ENCODE peak calls at places on chromosome 7, in ten cellular contexts. One of them, this sample, is unnamed.

GRCh38 chr7:143499743-143500348 is 22.2 kb downstream of the TAS2R41 start:
- ATAC-seq in CD4-positive, CD25-positive, alpha-beta regulatory T cell: no peak
- ATAC-seq in heart right ventricle: peak; percentile 55
- ATAC-seq in activated B cell treated with CpG ODN at 0.5 μM for 24 hours: no peak
- ATAC-seq in stimulated activated effector memory CD8-positive, alpha-beta T cell treated with anti-CD3 and anti-CD28 coated beads, Interleukin-12 subunit alpha, Interleukin-12 subunit beta, amount 100 ng/mL, for 72 hours: no peak
- ATAC-seq in activated CD4-positive, CD25-positive, alpha-beta regulatory T cell treated with anti-CD3 and anti-CD28 coated beads, Interleukin-2, amount 50 U/mL, for 24 hours: no peak
- ATAC-seq in CD8-positive, alpha-beta T cell: no peak
- ATAC-seq in stimulated activated naive CD8-positive, alpha-beta T cell treated with anti-CD3 and anti-CD28 coated beads, Interleukin-15, Interleukin-2, amounts not matched to agents 100 U/mL and 50 U/mL, for 24 hours: no peak
- ATAC-seq in activated CD8-positive, alpha-beta memory T cell treated with anti-CD3 and anti-CD28 coated beads, Interleukin-2, amount 10 ng/mL, durations not matched to agents 7 days and 5 days: no peak
- ATAC-seq in activated T-cell treated with anti-CD3 and anti-CD28 coated beads, Interleukin-2, amount 50 U/mL, for 72 hours: no peak
- ATAC-seq in this sample: no peak

GRCh38 chr7:4742051-4742573 is 33.3 kb upstream of the AP5Z1 start:
- ATAC-seq in CD4-positive, CD25-positive, alpha-beta regulatory T cell: no peak
- ATAC-seq in activated CD8-positive, alpha-beta memory T cell treated with anti-CD3 and anti-CD28 coated beads, Interleukin-2, amount 10 ng/mL, durations not matched to agents 7 days and 5 days: no peak
- ATAC-seq in activated CD4-positive, CD25-positive, alpha-beta regulatory T cell treated with anti-CD3 and anti-CD28 coated beads, Interleukin-2, amount 50 U/mL, for 24 hours: peak; percentile 16
- ATAC-seq in heart right ventricle: no peak
- ATAC-seq in activated T-cell treated with anti-CD3 and anti-CD28 coated beads, Interleukin-2, amount 50 U/mL, for 72 hours: peak; percentile 12
- ATAC-seq in stimulated activated naive CD8-positive, alpha-beta T cell treated with anti-CD3 and anti-CD28 coated beads, Interleukin-15, Interleukin-2, amounts not matched to agents 100 U/mL and 50 U/mL, for 24 hours: peak; percentile 24
- ATAC-seq in CD8-positive, alpha-beta T cell: no peak
- ATAC-seq in activated B cell treated with CpG ODN at 0.5 μM for 24 hours: no peak
- ATAC-seq in stimulated activated effector memory CD8-positive, alpha-beta T cell treated with anti-CD3 and anti-CD28 coated beads, Interleukin-12 subunit alpha, Interleukin-12 subunit beta, amount 100 ng/mL, for 72 hours: no peak
- ATAC-seq in this sample: no peak

GRCh38 chr7:123054357-123055133 is 59.0 kb upstream of the TAS2R16 start:
- ATAC-seq in activated CD4-positive, CD25-positive, alpha-beta regulatory T cell treated with anti-CD3 and anti-CD28 coated beads, Interleukin-2, amount 50 U/mL, for 24 hours: no peak
- ATAC-seq in heart right ventricle: peak; percentile 47
- ATAC-seq in activated CD8-positive, alpha-beta memory T cell treated with anti-CD3 and anti-CD28 coated beads, Interleukin-2, amount 10 ng/mL, durations not matched to agents 7 days and 5 days: no peak
- ATAC-seq in stimulated activated effector memory CD8-positive, alpha-beta T cell treated with anti-CD3 and anti-CD28 coated beads, Interleukin-12 subunit alpha, Interleukin-12 subunit beta, amount 100 ng/mL, for 72 hours: no peak
- ATAC-seq in activated T-cell treated with anti-CD3 and anti-CD28 coated beads, Interleukin-2, amount 50 U/mL, for 72 hours: no peak
- ATAC-seq in CD4-positive, CD25-positive, alpha-beta regulatory T cell: no peak
- ATAC-seq in activated B cell treated with CpG ODN at 0.5 μM for 24 hours: no peak
- ATAC-seq in CD8-positive, alpha-beta T cell: no peak
- ATAC-seq in stimulated activated naive CD8-positive, alpha-beta T cell treated with anti-CD3 and anti-CD28 coated beads, Interleukin-15, Interleukin-2, amounts not matched to agents 100 U/mL and 50 U/mL, for 24 hours: no peak
- ATAC-seq in this sample: no peak

GRCh38 chr7:50267525-50268041 is 36.9 kb upstream of the IKZF1 start:
- ATAC-seq in activated CD8-positive, alpha-beta memory T cell treated with anti-CD3 and anti-CD28 coated beads, Interleukin-2, amount 10 ng/mL, durations not matched to agents 7 days and 5 days: peak; percentile 3
- ATAC-seq in CD4-positive, CD25-positive, alpha-beta regulatory T cell: no peak
- ATAC-seq in stimulated activated naive CD8-positive, alpha-beta T cell treated with anti-CD3 and anti-CD28 coated beads, Interleukin-15, Interleukin-2, amounts not matched to agents 100 U/mL and 50 U/mL, for 24 hours: no peak
- ATAC-seq in stimulated activated effector memory CD8-positive, alpha-beta T cell treated with anti-CD3 and anti-CD28 coated beads, Interleukin-12 subunit alpha, Interleukin-12 subunit beta, amount 100 ng/mL, for 72 hours: no peak
- ATAC-seq in activated T-cell treated with anti-CD3 and anti-CD28 coated beads, Interleukin-2, amount 50 U/mL, for 72 hours: no peak
- ATAC-seq in heart right ventricle: no peak
- ATAC-seq in CD8-positive, alpha-beta T cell: no peak
- ATAC-seq in activated CD4-positive, CD25-positive, alpha-beta regulatory T cell treated with anti-CD3 and anti-CD28 coated beads, Interleukin-2, amount 50 U/mL, for 24 hours: no peak
- ATAC-seq in activated B cell treated with CpG ODN at 0.5 μM for 24 hours: no peak
- ATAC-seq in this sample: no peak

GRCh38 chr7:141381794-141382453 is 169.3 kb upstream of the AGK start:
- ATAC-seq in CD4-positive, CD25-positive, alpha-beta regulatory T cell: no peak
- ATAC-seq in activated T-cell treated with anti-CD3 and anti-CD28 coated beads, Interleukin-2, amount 50 U/mL, for 72 hours: no peak
- ATAC-seq in activated CD4-positive, CD25-positive, alpha-beta regulatory T cell treated with anti-CD3 and anti-CD28 coated beads, Interleukin-2, amount 50 U/mL, for 24 hours: no peak
- ATAC-seq in CD8-positive, alpha-beta T cell: no peak
- ATAC-seq in stimulated activated effector memory CD8-positive, alpha-beta T cell treated with anti-CD3 and anti-CD28 coated beads, Interleukin-12 subunit alpha, Interleukin-12 subunit beta, amount 100 ng/mL, for 72 hours: no peak
- ATAC-seq in heart right ventricle: peak; percentile 61
- ATAC-seq in stimulated activated naive CD8-positive, alpha-beta T cell treated with anti-CD3 and anti-CD28 coated beads, Interleukin-15, Interleukin-2, amounts not matched to agents 100 U/mL and 50 U/mL, for 24 hours: no peak
- ATAC-seq in activated B cell treated with CpG ODN at 0.5 μM for 24 hours: no peak
- ATAC-seq in activated CD8-positive, alpha-beta memory T cell treated with anti-CD3 and anti-CD28 coated beads, Interleukin-2, amount 10 ng/mL, durations not matched to agents 7 days and 5 days: no peak
- ATAC-seq in this sample: no peak

GRCh38 chr7:30815016-30815854 is 44.0 kb downstream of the MINDY4 start:
- ATAC-seq in activated CD4-positive, CD25-positive, alpha-beta regulatory T cell treated with anti-CD3 and anti-CD28 coated beads, Interleukin-2, amount 50 U/mL, for 24 hours: no peak
- ATAC-seq in activated B cell treated with CpG ODN at 0.5 μM for 24 hours: no peak
- ATAC-seq in stimulated activated effector memory CD8-positive, alpha-beta T cell treated with anti-CD3 and anti-CD28 coated beads, Interleukin-12 subunit alpha, Interleukin-12 subunit beta, amount 100 ng/mL, for 72 hours: peak; percentile 43
- ATAC-seq in activated CD8-positive, alpha-beta memory T cell treated with anti-CD3 and anti-CD28 coated beads, Interleukin-2, amount 10 ng/mL, durations not matched to agents 7 days and 5 days: no peak
- ATAC-seq in CD8-positive, alpha-beta T cell: no peak
- ATAC-seq in stimulated activated naive CD8-positive, alpha-beta T cell treated with anti-CD3 and anti-CD28 coated beads, Interleukin-15, Interleukin-2, amounts not matched to agents 100 U/mL and 50 U/mL, for 24 hours: no peak
- ATAC-seq in heart right ventricle: peak; percentile 31
- ATAC-seq in activated T-cell treated with anti-CD3 and anti-CD28 coated beads, Interleukin-2, amount 50 U/mL, for 72 hours: no peak
- ATAC-seq in CD4-positive, CD25-positive, alpha-beta regulatory T cell: no peak
- ATAC-seq in this sample: peak; percentile 27

GRCh38 chr7:102101111-102101551 is 185.5 kb upstream of the SH2B2 start:
- ATAC-seq in activated B cell treated with CpG ODN at 0.5 μM for 24 hours: no peak
- ATAC-seq in activated CD4-positive, CD25-positive, alpha-beta regulatory T cell treated with anti-CD3 and anti-CD28 coated beads, Interleukin-2, amount 50 U/mL, for 24 hours: no peak
- ATAC-seq in CD8-positive, alpha-beta T cell: no peak
- ATAC-seq in heart right ventricle: no peak
- ATAC-seq in stimulated activated effector memory CD8-positive, alpha-beta T cell treated with anti-CD3 and anti-CD28 coated beads, Interleukin-12 subunit alpha, Interleukin-12 subunit beta, amount 100 ng/mL, for 72 hours: no peak
- ATAC-seq in activated CD8-positive, alpha-beta memory T cell treated with anti-CD3 and anti-CD28 coated beads, Interleukin-2, amount 10 ng/mL, durations not matched to agents 7 days and 5 days: no peak
- ATAC-seq in activated T-cell treated with anti-CD3 and anti-CD28 coated beads, Interleukin-2, amount 50 U/mL, for 72 hours: no peak
- ATAC-seq in CD4-positive, CD25-positive, alpha-beta regulatory T cell: no peak
- ATAC-seq in stimulated activated naive CD8-positive, alpha-beta T cell treated with anti-CD3 and anti-CD28 coated beads, Interleukin-15, Interleukin-2, amounts not matched to agents 100 U/mL and 50 U/mL, for 24 hours: no peak
- ATAC-seq in this sample: no peak

GRCh38 chr7:76086070-76086469 is 38.2 kb downstream of the MDH2 start:
- ATAC-seq in activated CD8-positive, alpha-beta memory T cell treated with anti-CD3 and anti-CD28 coated beads, Interleukin-2, amount 10 ng/mL, durations not matched to agents 7 days and 5 days: no peak
- ATAC-seq in activated T-cell treated with anti-CD3 and anti-CD28 coated beads, Interleukin-2, amount 50 U/mL, for 72 hours: no peak
- ATAC-seq in activated CD4-positive, CD25-positive, alpha-beta regulatory T cell treated with anti-CD3 and anti-CD28 coated beads, Interleukin-2, amount 50 U/mL, for 24 hours: no peak
- ATAC-seq in heart right ventricle: no peak
- ATAC-seq in stimulated activated naive CD8-positive, alpha-beta T cell treated with anti-CD3 and anti-CD28 coated beads, Interleukin-15, Interleukin-2, amounts not matched to agents 100 U/mL and 50 U/mL, for 24 hours: no peak
- ATAC-seq in activated B cell treated with CpG ODN at 0.5 μM for 24 hours: no peak
- ATAC-seq in CD8-positive, alpha-beta T cell: no peak
- ATAC-seq in stimulated activated effector memory CD8-positive, alpha-beta T cell treated with anti-CD3 and anti-CD28 coated beads, Interleukin-12 subunit alpha, Interleukin-12 subunit beta, amount 100 ng/mL, for 72 hours: no peak
- ATAC-seq in CD4-positive, CD25-positive, alpha-beta regulatory T cell: no peak
- ATAC-seq in this sample: no peak

GRCh38 chr7:81180573-81180972 is 261.7 kb upstream of the SEMA3C start:
- ATAC-seq in activated CD4-positive, CD25-positive, alpha-beta regulatory T cell treated with anti-CD3 and anti-CD28 coated beads, Interleukin-2, amount 50 U/mL, for 24 hours: no peak
- ATAC-seq in heart right ventricle: no peak
- ATAC-seq in activated CD8-positive, alpha-beta memory T cell treated with anti-CD3 and anti-CD28 coated beads, Interleukin-2, amount 10 ng/mL, durations not matched to agents 7 days and 5 days: no peak
- ATAC-seq in stimulated activated naive CD8-positive, alpha-beta T cell treated with anti-CD3 and anti-CD28 coated beads, Interleukin-15, Interleukin-2, amounts not matched to agents 100 U/mL and 50 U/mL, for 24 hours: no peak
- ATAC-seq in CD8-positive, alpha-beta T cell: no peak
- ATAC-seq in activated B cell treated with CpG ODN at 0.5 μM for 24 hours: no peak
- ATAC-seq in CD4-positive, CD25-positive, alpha-beta regulatory T cell: no peak
- ATAC-seq in stimulated activated effector memory CD8-positive, alpha-beta T cell treated with anti-CD3 and anti-CD28 coated beads, Interleukin-12 subunit alpha, Interleukin-12 subunit beta, amount 100 ng/mL, for 72 hours: no peak
- ATAC-seq in activated T-cell treated with anti-CD3 and anti-CD28 coated beads, Interleukin-2, amount 50 U/mL, for 72 hours: no peak
- ATAC-seq in this sample: no peak

GRCh38 chr7:16638282-16639265 is 7.0 kb downstream of the ANKMY2 start:
- ATAC-seq in CD8-positive, alpha-beta T cell: no peak
- ATAC-seq in activated CD8-positive, alpha-beta memory T cell treated with anti-CD3 and anti-CD28 coated beads, Interleukin-2, amount 10 ng/mL, durations not matched to agents 7 days and 5 days: no peak
- ATAC-seq in stimulated activated effector memory CD8-positive, alpha-beta T cell treated with anti-CD3 and anti-CD28 coated beads, Interleukin-12 subunit alpha, Interleukin-12 subunit beta, amount 100 ng/mL, for 72 hours: no peak
- ATAC-seq in activated CD4-positive, CD25-positive, alpha-beta regulatory T cell treated with anti-CD3 and anti-CD28 coated beads, Interleukin-2, amount 50 U/mL, for 24 hours: no peak
- ATAC-seq in CD4-positive, CD25-positive, alpha-beta regulatory T cell: no peak
- ATAC-seq in heart right ventricle: no peak
- ATAC-seq in activated B cell treated with CpG ODN at 0.5 μM for 24 hours: no peak
- ATAC-seq in stimulated activated naive CD8-positive, alpha-beta T cell treated with anti-CD3 and anti-CD28 coated beads, Interleukin-15, Interleukin-2, amounts not matched to agents 100 U/mL and 50 U/mL, for 24 hours: no peak
- ATAC-seq in activated T-cell treated with anti-CD3 and anti-CD28 coated beads, Interleukin-2, amount 50 U/mL, for 72 hours: no peak
- ATAC-seq in this sample: no peak

GRCh38 chr7:3149961-3150516 is 106.4 kb upstream of the CARD11 start:
- ATAC-seq in CD8-positive, alpha-beta T cell: no peak
- ATAC-seq in CD4-positive, CD25-positive, alpha-beta regulatory T cell: no peak
- ATAC-seq in activated CD4-positive, CD25-positive, alpha-beta regulatory T cell treated with anti-CD3 and anti-CD28 coated beads, Interleukin-2, amount 50 U/mL, for 24 hours: no peak
- ATAC-seq in heart right ventricle: no peak
- ATAC-seq in activated CD8-positive, alpha-beta memory T cell treated with anti-CD3 and anti-CD28 coated beads, Interleukin-2, amount 10 ng/mL, durations not matched to agents 7 days and 5 days: no peak
- ATAC-seq in stimulated activated effector memory CD8-positive, alpha-beta T cell treated with anti-CD3 and anti-CD28 coated beads, Interleukin-12 subunit alpha, Interleukin-12 subunit beta, amount 100 ng/mL, for 72 hours: no peak
- ATAC-seq in stimulated activated naive CD8-positive, alpha-beta T cell treated with anti-CD3 and anti-CD28 coated beads, Interleukin-15, Interleukin-2, amounts not matched to agents 100 U/mL and 50 U/mL, for 24 hours: no peak
- ATAC-seq in activated T-cell treated with anti-CD3 and anti-CD28 coated beads, Interleukin-2, amount 50 U/mL, for 72 hours: no peak
- ATAC-seq in activated B cell treated with CpG ODN at 0.5 μM for 24 hours: peak; percentile 36
- ATAC-seq in this sample: peak; percentile 69

GRCh38 chr7:41567350-41568114 is 135.4 kb downstream of the INHBA start:
- ATAC-seq in activated CD4-positive, CD25-positive, alpha-beta regulatory T cell treated with anti-CD3 and anti-CD28 coated beads, Interleukin-2, amount 50 U/mL, for 24 hours: no peak
- ATAC-seq in CD8-positive, alpha-beta T cell: no peak
- ATAC-seq in stimulated activated naive CD8-positive, alpha-beta T cell treated with anti-CD3 and anti-CD28 coated beads, Interleukin-15, Interleukin-2, amounts not matched to agents 100 U/mL and 50 U/mL, for 24 hours: no peak
- ATAC-seq in activated CD8-positive, alpha-beta memory T cell treated with anti-CD3 and anti-CD28 coated beads, Interleukin-2, amount 10 ng/mL, durations not matched to agents 7 days and 5 days: no peak
- ATAC-seq in heart right ventricle: no peak
- ATAC-seq in stimulated activated effector memory CD8-positive, alpha-beta T cell treated with anti-CD3 and anti-CD28 coated beads, Interleukin-12 subunit alpha, Interleukin-12 subunit beta, amount 100 ng/mL, for 72 hours: no peak
- ATAC-seq in CD4-positive, CD25-positive, alpha-beta regulatory T cell: no peak
- ATAC-seq in activated T-cell treated with anti-CD3 and anti-CD28 coated beads, Interleukin-2, amount 50 U/mL, for 72 hours: no peak
- ATAC-seq in activated B cell treated with CpG ODN at 0.5 μM for 24 hours: no peak
- ATAC-seq in this sample: peak; percentile 48

GRCh38 chr7:39592586-39592985 is 26.4 kb downstream of the YAE1 start:
- ATAC-seq in activated CD4-positive, CD25-positive, alpha-beta regulatory T cell treated with anti-CD3 and anti-CD28 coated beads, Interleukin-2, amount 50 U/mL, for 24 hours: peak; percentile 82
- ATAC-seq in activated T-cell treated with anti-CD3 and anti-CD28 coated beads, Interleukin-2, amount 50 U/mL, for 72 hours: peak; percentile 79
- ATAC-seq in stimulated activated effector memory CD8-positive, alpha-beta T cell treated with anti-CD3 and anti-CD28 coated beads, Interleukin-12 subunit alpha, Interleukin-12 subunit beta, amount 100 ng/mL, for 72 hours: peak; percentile 85
- ATAC-seq in activated CD8-positive, alpha-beta memory T cell treated with anti-CD3 and anti-CD28 coated beads, Interleukin-2, amount 10 ng/mL, durations not matched to agents 7 days and 5 days: peak; percentile 32
- ATAC-seq in CD8-positive, alpha-beta T cell: peak; percentile 54
- ATAC-seq in heart right ventricle: no peak
- ATAC-seq in CD4-positive, CD25-positive, alpha-beta regulatory T cell: peak; percentile 72
- ATAC-seq in activated B cell treated with CpG ODN at 0.5 μM for 24 hours: no peak
- ATAC-seq in stimulated activated naive CD8-positive, alpha-beta T cell treated with anti-CD3 and anti-CD28 coated beads, Interleukin-15, Interleukin-2, amounts not matched to agents 100 U/mL and 50 U/mL, for 24 hours: peak; percentile 73
- ATAC-seq in this sample: no peak

GRCh38 chr7:142381727-142382409 is 124.0 kb upstream of the PRSS58 start:
- ATAC-seq in activated CD8-positive, alpha-beta memory T cell treated with anti-CD3 and anti-CD28 coated beads, Interleukin-2, amount 10 ng/mL, durations not matched to agents 7 days and 5 days: no peak
- ATAC-seq in CD4-positive, CD25-positive, alpha-beta regulatory T cell: no peak
- ATAC-seq in stimulated activated naive CD8-positive, alpha-beta T cell treated with anti-CD3 and anti-CD28 coated beads, Interleukin-15, Interleukin-2, amounts not matched to agents 100 U/mL and 50 U/mL, for 24 hours: no peak
- ATAC-seq in activated CD4-positive, CD25-positive, alpha-beta regulatory T cell treated with anti-CD3 and anti-CD28 coated beads, Interleukin-2, amount 50 U/mL, for 24 hours: peak; percentile 24
- ATAC-seq in CD8-positive, alpha-beta T cell: no peak
- ATAC-seq in activated T-cell treated with anti-CD3 and anti-CD28 coated beads, Interleukin-2, amount 50 U/mL, for 72 hours: no peak
- ATAC-seq in activated B cell treated with CpG ODN at 0.5 μM for 24 hours: no peak
- ATAC-seq in stimulated activated effector memory CD8-positive, alpha-beta T cell treated with anti-CD3 and anti-CD28 coated beads, Interleukin-12 subunit alpha, Interleukin-12 subunit beta, amount 100 ng/mL, for 72 hours: peak; percentile 27
- ATAC-seq in heart right ventricle: no peak
- ATAC-seq in this sample: peak; percentile 13

GRCh38 chr7:132390705-132391104 is 185.6 kb downstream of the PLXNA4 start:
- ATAC-seq in stimulated activated naive CD8-positive, alpha-beta T cell treated with anti-CD3 and anti-CD28 coated beads, Interleukin-15, Interleukin-2, amounts not matched to agents 100 U/mL and 50 U/mL, for 24 hours: no peak
- ATAC-seq in heart right ventricle: no peak
- ATAC-seq in stimulated activated effector memory CD8-positive, alpha-beta T cell treated with anti-CD3 and anti-CD28 coated beads, Interleukin-12 subunit alpha, Interleukin-12 subunit beta, amount 100 ng/mL, for 72 hours: no peak
- ATAC-seq in CD8-positive, alpha-beta T cell: no peak
- ATAC-seq in CD4-positive, CD25-positive, alpha-beta regulatory T cell: no peak
- ATAC-seq in activated CD4-positive, CD25-positive, alpha-beta regulatory T cell treated with anti-CD3 and anti-CD28 coated beads, Interleukin-2, amount 50 U/mL, for 24 hours: no peak
- ATAC-seq in activated T-cell treated with anti-CD3 and anti-CD28 coated beads, Interleukin-2, amount 50 U/mL, for 72 hours: no peak
- ATAC-seq in activated CD8-positive, alpha-beta memory T cell treated with anti-CD3 and anti-CD28 coated beads, Interleukin-2, amount 10 ng/mL, durations not matched to agents 7 days and 5 days: no peak
- ATAC-seq in activated B cell treated with CpG ODN at 0.5 μM for 24 hours: no peak
- ATAC-seq in this sample: no peak

GRCh38 chr7:5377816-5378215 is 45.8 kb downstream of the TNRC18 start:
- ATAC-seq in activated CD8-positive, alpha-beta memory T cell treated with anti-CD3 and anti-CD28 coated beads, Interleukin-2, amount 10 ng/mL, durations not matched to agents 7 days and 5 days: no peak
- ATAC-seq in heart right ventricle: no peak
- ATAC-seq in stimulated activated effector memory CD8-positive, alpha-beta T cell treated with anti-CD3 and anti-CD28 coated beads, Interleukin-12 subunit alpha, Interleukin-12 subunit beta, amount 100 ng/mL, for 72 hours: no peak
- ATAC-seq in CD8-positive, alpha-beta T cell: no peak
- ATAC-seq in activated B cell treated with CpG ODN at 0.5 μM for 24 hours: no peak
- ATAC-seq in activated T-cell treated with anti-CD3 and anti-CD28 coated beads, Interleukin-2, amount 50 U/mL, for 72 hours: no peak
- ATAC-seq in activated CD4-positive, CD25-positive, alpha-beta regulatory T cell treated with anti-CD3 and anti-CD28 coated beads, Interleukin-2, amount 50 U/mL, for 24 hours: no peak
- ATAC-seq in stimulated activated naive CD8-positive, alpha-beta T cell treated with anti-CD3 and anti-CD28 coated beads, Interleukin-15, Interleukin-2, amounts not matched to agents 100 U/mL and 50 U/mL, for 24 hours: no peak
- ATAC-seq in CD4-positive, CD25-positive, alpha-beta regulatory T cell: no peak
- ATAC-seq in this sample: no peak

GRCh38 chr7:98870071-98870651 is 347 bp upstream of the TMEM130 start:
- ATAC-seq in stimulated activated naive CD8-positive, alpha-beta T cell treated with anti-CD3 and anti-CD28 coated beads, Interleukin-15, Interleukin-2, amounts not matched to agents 100 U/mL and 50 U/mL, for 24 hours: peak; percentile 84
- ATAC-seq in activated CD4-positive, CD25-positive, alpha-beta regulatory T cell treated with anti-CD3 and anti-CD28 coated beads, Interleukin-2, amount 50 U/mL, for 24 hours: peak; percentile 89
- ATAC-seq in activated B cell treated with CpG ODN at 0.5 μM for 24 hours: peak; percentile 98
- ATAC-seq in CD4-positive, CD25-positive, alpha-beta regulatory T cell: peak; percentile 76
- ATAC-seq in activated T-cell treated with anti-CD3 and anti-CD28 coated beads, Interleukin-2, amount 50 U/mL, for 72 hours: peak; percentile 92
- ATAC-seq in activated CD8-positive, alpha-beta memory T cell treated with anti-CD3 and anti-CD28 coated beads, Interleukin-2, amount 10 ng/mL, durations not matched to agents 7 days and 5 days: peak; percentile 83
- ATAC-seq in CD8-positive, alpha-beta T cell: peak; percentile 89
- ATAC-seq in heart right ventricle: peak; percentile 39
- ATAC-seq in stimulated activated effector memory CD8-positive, alpha-beta T cell treated with anti-CD3 and anti-CD28 coated beads, Interleukin-12 subunit alpha, Interleukin-12 subunit beta, amount 100 ng/mL, for 72 hours: peak; percentile 84
- ATAC-seq in this sample: peak; percentile 95

GRCh38 chr7:114084381-114085312 is 165.8 kb upstream of the PPP1R3A start:
- ATAC-seq in activated B cell treated with CpG ODN at 0.5 μM for 24 hours: no peak
- ATAC-seq in CD8-positive, alpha-beta T cell: no peak
- ATAC-seq in heart right ventricle: peak; percentile 6
- ATAC-seq in stimulated activated effector memory CD8-positive, alpha-beta T cell treated with anti-CD3 and anti-CD28 coated beads, Interleukin-12 subunit alpha, Interleukin-12 subunit beta, amount 100 ng/mL, for 72 hours: peak; percentile 25
- ATAC-seq in activated T-cell treated with anti-CD3 and anti-CD28 coated beads, Interleukin-2, amount 50 U/mL, for 72 hours: peak; percentile 12
- ATAC-seq in activated CD4-positive, CD25-positive, alpha-beta regulatory T cell treated with anti-CD3 and anti-CD28 coated beads, Interleukin-2, amount 50 U/mL, for 24 hours: no peak
- ATAC-seq in stimulated activated naive CD8-positive, alpha-beta T cell treated with anti-CD3 and anti-CD28 coated beads, Interleukin-15, Interleukin-2, amounts not matched to agents 100 U/mL and 50 U/mL, for 24 hours: no peak
- ATAC-seq in activated CD8-positive, alpha-beta memory T cell treated with anti-CD3 and anti-CD28 coated beads, Interleukin-2, amount 10 ng/mL, durations not matched to agents 7 days and 5 days: peak; percentile 18
- ATAC-seq in CD4-positive, CD25-positive, alpha-beta regulatory T cell: no peak
- ATAC-seq in this sample: peak; percentile 40

GRCh38 chr7:34034728-34035127 is 129.4 kb downstream of the BMPER start:
- ATAC-seq in CD8-positive, alpha-beta T cell: no peak
- ATAC-seq in activated CD8-positive, alpha-beta memory T cell treated with anti-CD3 and anti-CD28 coated beads, Interleukin-2, amount 10 ng/mL, durations not matched to agents 7 days and 5 days: no peak
- ATAC-seq in stimulated activated naive CD8-positive, alpha-beta T cell treated with anti-CD3 and anti-CD28 coated beads, Interleukin-15, Interleukin-2, amounts not matched to agents 100 U/mL and 50 U/mL, for 24 hours: no peak
- ATAC-seq in stimulated activated effector memory CD8-positive, alpha-beta T cell treated with anti-CD3 and anti-CD28 coated beads, Interleukin-12 subunit alpha, Interleukin-12 subunit beta, amount 100 ng/mL, for 72 hours: no peak
- ATAC-seq in activated CD4-positive, CD25-positive, alpha-beta regulatory T cell treated with anti-CD3 and anti-CD28 coated beads, Interleukin-2, amount 50 U/mL, for 24 hours: no peak
- ATAC-seq in activated B cell treated with CpG ODN at 0.5 μM for 24 hours: no peak
- ATAC-seq in heart right ventricle: no peak
- ATAC-seq in activated T-cell treated with anti-CD3 and anti-CD28 coated beads, Interleukin-2, amount 50 U/mL, for 72 hours: no peak
- ATAC-seq in CD4-positive, CD25-positive, alpha-beta regulatory T cell: no peak
- ATAC-seq in this sample: no peak